ENCODE peak calls at places on chromosome 18, in seven cellular contexts. Z, W, P, X, Q, F and I are unnamed samples.

GRCh38 chr18:59228361-59228760 is 8.4 kb downstream of the GRP start:
- DNase-seq in W (no peak), F (no peak), P (no peak), Q (no peak), Z (no peak), X (no peak), I (no peak)

GRCh38 chr18:51668101-51668500 is 470.6 kb upstream of the MEX3C start:
- DNase-seq in W (peak; percentile 58), P (peak; percentile 82), Z (peak; percentile 72), F (peak; percentile 41), X (peak; percentile 11), Q (peak; percentile 40), I (peak; percentile 76)

GRCh38 chr18:36567800-36568199 is 261.0 kb downstream of the TPGS2 start:
- DNase-seq in P (no peak), X (no peak), Q (no peak), W (no peak), F (no peak), Z (no peak), I (no peak)

GRCh38 chr18:79524181-79525078 is 128.7 kb downstream of the NFATC1 start:
- DNase-seq in X (peak; percentile 52), Q (peak; percentile 33), F (no peak), Z (no peak), W (peak; percentile 48), P (no peak), I (no peak)

GRCh38 chr18:24000613-24001490 is 13.7 kb upstream of the TTC39C start:
- DNase-seq in Q (no peak), X (no peak), W (no peak), Z (no peak), F (no peak), P (no peak), I (no peak)

GRCh38 chr18:67525328-67526110 is 9.0 kb upstream of the DSEL start:
- DNase-seq in X (no peak), Q (peak; percentile 59), Z (no peak), P (no peak), W (peak; percentile 41), F (no peak), I (no peak)

GRCh38 chr18:49521251-49521650 is 34.2 kb upstream of the C18orf32 start:
- DNase-seq in X (no peak), F (no peak), Q (no peak), P (no peak), W (no peak), Z (no peak), I (no peak)

GRCh38 chr18:59571953-59572352 is 125.3 kb downstream of the CCBE1 start:
- DNase-seq in Q (no peak), Z (no peak), W (no peak), X (no peak), P (no peak), F (no peak), I (no peak)

GRCh38 chr18:21996261-21996892 is 173.0 kb upstream of the GATA6 start:
- DNase-seq in F (no peak), X (no peak), Q (no peak), P (no peak), Z (no peak), W (no peak), I (no peak)

GRCh38 chr18:22813648-22814328 is 119.3 kb upstream of the RBBP8 start:
- DNase-seq in W (no peak), F (peak; percentile 25), Z (peak; percentile 52), X (no peak), Q (no peak), P (peak; percentile 26), I (no peak)

GRCh38 chr18:36366994-36367839 is 69.7 kb downstream of the FHOD3 start:
- DNase-seq in X (no peak), W (no peak), Z (no peak), F (no peak), Q (peak; percentile 49), P (no peak), I (no peak)

GRCh38 chr18:33034941-33035340 is 262.1 kb upstream of the KLHL14 start:
- DNase-seq in Z (no peak), F (no peak), W (no peak), P (no peak), X (no peak), Q (no peak), I (no peak)

GRCh38 chr18:37640504-37640903 is 74.9 kb upstream of the CELF4 start:
- DNase-seq in F (no peak), P (no peak), X (no peak), Z (no peak), W (no peak), Q (no peak), I (no peak)

GRCh38 chr18:45253973-45254372 is 361.3 kb upstream of the SLC14A2 start:
- DNase-seq in Q (no peak), Z (no peak), W (no peak), F (no peak), P (no peak), X (no peak), I (no peak)

GRCh38 chr18:13720123-13720522 is 6.2 kb downstream of the FAM210A start:
- DNase-seq in W (no peak), P (no peak), F (no peak), Z (no peak), X (no peak), Q (no peak), I (no peak)

GRCh38 chr18:69559604-69560003 is 158.9 kb downstream of the DOK6 start:
- DNase-seq in F (no peak), Z (no peak), W (no peak), P (no peak), Q (no peak), X (no peak), I (no peak)

GRCh38 chr18:48073231-48073930 is 142.9 kb upstream of the SMAD2 start:
- DNase-seq in Q (peak; percentile 30), X (no peak), W (no peak), F (no peak), Z (no peak), P (no peak), I (no peak)

GRCh38 chr18:36440614-36441013 is 143.1 kb downstream of the FHOD3 start:
- DNase-seq in W (no peak), Q (no peak), Z (no peak), P (no peak), X (no peak), F (no peak), I (no peak)

GRCh38 chr18:36579311-36579710 is 249.5 kb downstream of the TPGS2 start:
- DNase-seq in X (no peak), Q (no peak), P (no peak), F (no peak), Z (no peak), W (no peak), I (no peak)

GRCh38 chr18:30632058-30632718 is 410.4 kb downstream of the DSC3 start:
- DNase-seq in W (no peak), F (no peak), Q (no peak), X (no peak), Z (no peak), P (no peak), I (no peak)

GRCh38 chr18:45951021-45951714 is 16.0 kb downstream of the EPG5 start:
- DNase-seq in W (peak; percentile 54), X (no peak), Q (no peak), Z (no peak), P (no peak), F (no peak), I (no peak)

GRCh38 chr18:7598167-7599062 is 31.3 kb downstream of the PTPRM start:
- DNase-seq in P (peak; percentile 21), X (no peak), F (no peak), W (no peak), Z (no peak), Q (no peak), I (no peak)

GRCh38 chr18:57929922-57930321 is 114.1 kb upstream of the NEDD4L start:
- DNase-seq in X (no peak), Z (no peak), Q (no peak), P (peak; percentile 31), F (no peak), W (no peak), I (no peak)

GRCh38 chr18:48227206-48227605 is 182.0 kb downstream of the ZBTB7C start:
- DNase-seq in F (no peak), W (no peak), Q (no peak), Z (peak; percentile 60), X (no peak), P (no peak), I (no peak)

GRCh38 chr18:80023173-80023572 is 11.1 kb upstream of the RBFA start:
- DNase-seq in W (no peak), F (no peak), Q (no peak), Z (no peak), P (peak; percentile 16), X (no peak), I (no peak)

GRCh38 chr18:58044370-58045264 is 591 bp downstream of the NEDD4L start:
- DNase-seq in F (no peak), W (peak; percentile 72), X (peak; percentile 16), Z (peak; percentile 39), Q (peak; percentile 54), P (peak; percentile 74), I (no peak)

GRCh38 chr18:46247938-46248337 is 143.8 kb downstream of the HAUS1 start:
- DNase-seq in Z (no peak), W (no peak), Q (no peak), F (no peak), X (no peak), P (no peak), I (no peak)

GRCh38 chr18:22385718-22386117 is 32.0 kb downstream of the CTAGE1 start:
- DNase-seq in Z (no peak), X (no peak), W (no peak), F (no peak), Q (no peak), P (no peak), I (no peak)

GRCh38 chr18:63078471-63078870 is 241.1 kb downstream of the BCL2 start:
- DNase-seq in W (no peak), X (no peak), Z (no peak), Q (no peak), P (no peak), F (no peak), I (no peak)

GRCh38 chr18:46152808-46153617 is 48.8 kb downstream of the HAUS1 start:
- DNase-seq in Q (no peak), P (peak; percentile 60), Z (no peak), W (peak; percentile 48), F (no peak), X (no peak), I (no peak)

GRCh38 chr18:49227456-49227855 is 233.0 kb downstream of the DYM start:
- DNase-seq in P (no peak), W (no peak), Z (no peak), F (no peak), Q (no peak), X (peak; percentile 35), I (no peak)

GRCh38 chr18:58615150-58616132 is 13.4 kb downstream of the ALPK2 start:
- DNase-seq in F (no peak), Z (no peak), X (peak; percentile 50), W (no peak), P (no peak), Q (no peak), I (no peak)

GRCh38 chr18:31490838-31491237 is 7.1 kb upstream of the DSG2 start:
- DNase-seq in F (no peak), Q (no peak), X (no peak), P (no peak), W (no peak), Z (no peak), I (no peak)

GRCh38 chr18:44681039-44681595 is 429 bp downstream of the SETBP1 start:
- DNase-seq in Z (no peak), W (no peak), F (no peak), X (no peak), Q (no peak), P (peak; percentile 17), I (no peak)

GRCh38 chr18:49562481-49563129 is 748 bp downstream of the LIPG start:
- DNase-seq in F (no peak), P (no peak), W (no peak), Q (no peak), X (no peak), Z (no peak), I (no peak)

GRCh38 chr18:49597152-49597551 is 35.3 kb downstream of the LIPG start:
- DNase-seq in Z (no peak), Q (no peak), F (peak; percentile 6), P (no peak), X (no peak), W (no peak), I (peak; percentile 86)

GRCh38 chr18:23043803-23044376 is 91.4 kb upstream of the CABLES1 start:
- DNase-seq in X (no peak), F (no peak), W (no peak), Q (no peak), P (no peak), Z (no peak), I (no peak)

GRCh38 chr18:48153641-48154481 is 223.4 kb upstream of the SMAD2 start:
- DNase-seq in Z (no peak), P (no peak), Q (peak; percentile 43), W (no peak), F (no peak), X (no peak), I (no peak)